ENCODE peak calls at places on chromosome 6, in six cellular contexts. L, B, R, W, C and D are unnamed samples.

GRCh38 chr6:15430181-15430580 is 184.3 kb downstream of the JARID2 start:
- DNase-seq in R (no peak), W (no peak), L (no peak), C (no peak), B (no peak), D (peak)

GRCh38 chr6:32317532-32317931 is 54.2 kb downstream of the TSBP1 start:
- DNase-seq in R (no peak), L (no peak), C (no peak), B (no peak), W (no peak), D (no peak)

GRCh38 chr6:111356551-111356950 is 126.5 kb downstream of the REV3L start:
- DNase-seq in R (no peak), B (peak), L (no peak), C (no peak), W (no peak), D (no peak)

GRCh38 chr6:129208415-129209034 is 325.6 kb downstream of the LAMA2 start:
- DNase-seq in L (no peak), C (no peak), B (no peak), R (no peak), W (no peak), D (no peak)

GRCh38 chr6:143901885-143902708 is 37.8 kb downstream of the ZC2HC1B start:
- DNase-seq in L (peak), B (no peak), R (no peak), W (no peak), C (peak), D (peak)

GRCh38 chr6:100470721-100471120 is 6.0 kb upstream of the SIM1 start:
- DNase-seq in R (no peak), B (no peak), L (no peak), C (no peak), W (no peak), D (peak)

GRCh38 chr6:136092897-136093296 is 157.2 kb downstream of the MTFR2 start:
- DNase-seq in L (no peak), R (no peak), W (no peak), C (no peak), B (no peak), D (no peak)

GRCh38 chr6:86859513-86859912 is 77.8 kb upstream of the HTR1E start:
- DNase-seq in B (no peak), C (no peak), R (no peak), L (no peak), W (no peak), D (no peak)

GRCh38 chr6:131183427-131184095 is 48.3 kb downstream of the AKAP7 start:
- DNase-seq in C (no peak), W (no peak), R (no peak), B (no peak), L (no peak), D (no peak)

GRCh38 chr6:4192627-4193026 is 57.3 kb upstream of the ECI2 start:
- DNase-seq in R (no peak), L (no peak), C (no peak), B (no peak), W (no peak), D (no peak)

GRCh38 chr6:72952808-72953630 is 272.3 kb downstream of the KHDC1L start:
- DNase-seq in C (peak), W (no peak), R (no peak), L (no peak), B (no peak), D (peak)

GRCh38 chr6:80520195-80520594 is 413.7 kb downstream of the BCKDHB start:
- DNase-seq in C (peak), R (no peak), B (no peak), L (no peak), W (no peak), D (peak)

GRCh38 chr6:150745896-150746295 is 119.6 kb upstream of the MTHFD1L start:
- DNase-seq in C (no peak), L (no peak), R (no peak), W (no peak), B (no peak), D (no peak)

GRCh38 chr6:159109391-159109790 is 59.8 kb upstream of the FNDC1 start:
- DNase-seq in L (no peak), R (no peak), B (no peak), W (no peak), C (no peak), D (no peak)

GRCh38 chr6:111764238-111765182 is 108.7 kb downstream of the FYN start:
- DNase-seq in W (peak), R (no peak), C (no peak), L (no peak), B (no peak), D (no peak)

GRCh38 chr6:133983099-133983939 is 30.3 kb downstream of the TBPL1 start:
- DNase-seq in R (no peak), L (no peak), W (peak), B (peak), C (peak), D (no peak)

GRCh38 chr6:140225587-140226438 is 851.4 kb upstream of the CITED2 start:
- DNase-seq in W (no peak), R (no peak), B (no peak), L (no peak), C (no peak), D (peak)

GRCh38 chr6:118649918-118650499 is 1.4 kb downstream of the CEP85L start:
- DNase-seq in C (peak), L (no peak), W (no peak), R (no peak), B (no peak), D (peak)

GRCh38 chr6:164753517-164753916 is 555.9 kb downstream of the C6orf118 start:
- DNase-seq in C (no peak), W (no peak), R (no peak), B (no peak), L (no peak), D (peak)

GRCh38 chr6:44664716-44665115 is 277.2 kb downstream of the CDC5L start:
- DNase-seq in W (no peak), L (no peak), C (no peak), B (no peak), R (peak), D (peak)

GRCh38 chr6:53410508-53411258 is 61.9 kb upstream of the ELOVL5 start:
- DNase-seq in R (peak), B (peak), W (no peak), L (peak), C (peak), D (peak)

GRCh38 chr6:85483041-85483700 is 33.3 kb downstream of the NT5E start:
- DNase-seq in R (peak), L (peak), W (peak), C (peak), B (peak), D (peak)

GRCh38 chr6:121917263-121917829 is 481.9 kb downstream of the GJA1 start:
- DNase-seq in L (no peak), B (no peak), R (no peak), W (no peak), C (no peak), D (no peak)

GRCh38 chr6:39824030-39824926 is 32.1 kb downstream of the DAAM2 start:
- DNase-seq in C (no peak), L (no peak), B (no peak), R (peak), W (no peak), D (no peak)

GRCh38 chr6:36210886-36211595 is 14.5 kb downstream of the BRPF3 start:
- DNase-seq in B (no peak), W (no peak), L (no peak), R (no peak), C (no peak), D (no peak)

GRCh38 chr6:25834950-25835349 is 3.1 kb upstream of the SLC17A1 start:
- DNase-seq in C (no peak), R (no peak), W (no peak), B (no peak), L (no peak), D (no peak)

GRCh38 chr6:99066041-99066440 is 118.3 kb upstream of the FBXL4 start:
- DNase-seq in C (no peak), L (no peak), R (no peak), B (no peak), W (no peak), D (no peak)

GRCh38 chr6:99458319-99458718 is 33.2 kb upstream of the PNISR start:
- DNase-seq in W (peak), L (peak), B (peak), C (no peak), R (no peak), D (peak)

GRCh38 chr6:34865107-34865506 is 22.7 kb downstream of the TAF11 start:
- DNase-seq in B (no peak), C (no peak), W (no peak), L (no peak), R (peak), D (no peak)

GRCh38 chr6:7262746-7263335 is 50.2 kb downstream of the SSR1 start:
- DNase-seq in C (peak), W (no peak), R (no peak), B (no peak), L (no peak), D (no peak)

GRCh38 chr6:53825514-53826321 is 30.9 kb downstream of the LRRC1 start:
- DNase-seq in B (no peak), W (no peak), R (no peak), C (no peak), L (no peak), D (peak)

GRCh38 chr6:97630592-97630991 is 347.6 kb upstream of the MMS22L start:
- DNase-seq in W (no peak), C (no peak), R (no peak), L (no peak), B (no peak), D (peak)

GRCh38 chr6:44219053-44219814 is 2.5 kb downstream of the MYMX start:
- DNase-seq in C (peak), L (peak), B (peak), W (peak), R (peak), D (peak)

GRCh38 chr6:125931733-125932450 is 24.7 kb upstream of the HINT3 start:
- DNase-seq in L (no peak), R (no peak), C (no peak), B (no peak), W (no peak), D (no peak)

GRCh38 chr6:149897015-149897697 is 757 bp downstream of the RAET1E start:
- DNase-seq in R (no peak), W (no peak), C (peak), L (no peak), B (no peak), D (peak)

GRCh38 chr6:5223309-5223708 is 37.4 kb downstream of the LYRM4 start:
- DNase-seq in C (no peak), L (no peak), B (no peak), W (no peak), R (no peak), D (no peak)

GRCh38 chr6:166542580-166542912 is 43.9 kb downstream of the RAMACL start:
- DNase-seq in W (peak), B (no peak), L (no peak), C (no peak), R (no peak), D (no peak)

GRCh38 chr6:166543603-166544293 is 42.7 kb downstream of the RAMACL start:
- DNase-seq in B (no peak), W (no peak), L (no peak), C (no peak), R (no peak), D (no peak)

GRCh38 chr6:166540631-166541331 is 45.7 kb downstream of the RAMACL start:
- DNase-seq in C (peak), W (no peak), L (no peak), B (no peak), R (no peak), D (peak)

GRCh38 chr6:166541366-166541765 is 45.1 kb downstream of the RAMACL start:
- DNase-seq in L (no peak), R (no peak), W (no peak), C (no peak), B (no peak), D (no peak)

GRCh38 chr6:166541876-166542579 is 44.5 kb downstream of the RAMACL start:
- DNase-seq in B (no peak), W (no peak), L (no peak), R (peak), C (no peak), D (no peak)
- H3K4me3 ChIP-seq in B (no peak), W (no peak), L (no peak), R (no peak), C (peak), D (no peak)

DNA sequence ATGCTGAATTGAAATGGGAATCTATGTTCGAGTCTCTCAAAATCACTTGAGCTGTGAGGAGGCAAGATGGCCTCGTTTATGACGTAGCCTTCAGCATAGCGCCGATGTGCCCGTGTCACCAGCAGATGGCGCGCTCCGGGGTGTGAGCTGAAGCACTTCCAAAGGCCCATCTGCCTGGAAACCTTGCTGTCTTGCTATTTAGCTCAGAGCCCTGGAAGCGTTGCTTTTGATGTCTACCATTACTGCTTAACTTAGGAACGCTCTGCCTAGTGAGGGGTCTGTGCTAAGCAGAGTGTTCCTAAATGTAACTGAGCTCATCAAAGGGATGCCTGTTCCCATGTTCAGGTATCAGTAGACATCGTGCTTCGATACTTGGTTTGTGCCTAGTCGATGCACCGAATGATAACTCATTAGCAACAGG is 67.7 kb downstream of the SYCP2L start:
- DNase-seq in L (peak), W (peak), R (peak), C (no peak), B (peak), D (peak)
- H2AFZ ChIP-seq in L (peak), W (peak), R (no peak), C (peak), B (peak), D (no peak)

DNA sequence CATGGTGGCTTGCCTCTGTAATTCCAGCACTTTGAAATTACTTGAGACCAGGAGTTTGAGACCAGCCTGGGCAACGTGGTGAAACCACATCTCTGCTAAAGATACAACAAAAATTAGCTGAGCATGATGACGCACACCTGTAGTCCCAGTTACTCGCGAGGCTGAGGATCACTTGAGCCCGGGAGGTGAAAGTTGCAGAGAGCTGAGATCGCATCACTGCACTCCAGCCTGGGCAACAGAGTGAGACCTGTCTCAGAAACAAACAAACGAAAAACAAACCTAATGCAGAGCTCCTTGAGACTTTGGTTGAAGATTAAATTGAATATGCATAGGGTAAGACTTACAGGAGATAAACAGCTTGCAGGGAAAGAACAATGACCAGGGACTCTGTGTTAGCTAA is 80.8 kb downstream of the SCAF8 start:
- DNase-seq in B (no peak), C (no peak), W (no peak), R (no peak), L (no peak), D (no peak)
- H3K4me3 ChIP-seq in B (no peak), C (no peak), W (no peak), R (no peak), L (no peak), D (no peak)

DNA sequence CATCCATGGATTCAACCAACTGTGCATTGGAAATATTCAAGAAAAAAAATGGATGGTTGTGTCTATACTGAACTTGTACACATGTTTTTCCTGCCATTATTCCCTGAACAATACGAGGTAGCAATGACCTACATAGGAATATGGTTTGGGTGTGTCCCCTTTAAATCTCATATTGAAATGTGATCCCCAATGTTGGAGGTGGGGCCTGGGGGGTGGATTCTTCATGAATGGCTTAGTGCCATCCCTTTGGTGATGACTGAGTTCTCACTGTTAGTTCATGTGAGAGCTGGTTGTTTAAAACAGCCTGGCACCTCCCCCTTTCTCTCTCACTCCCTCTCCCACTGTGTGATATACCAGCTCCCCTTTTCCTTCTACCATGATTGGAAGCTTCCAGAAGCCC is 139.8 kb upstream of the BACH2 start:
- DNase-seq in B (no peak), W (no peak), C (no peak), R (no peak), L (no peak), D (no peak)
- H2AFZ ChIP-seq in B (no peak), W (no peak), C (no peak), R (no peak), L (no peak), D (no peak)

GRCh38 chr6:46948699-46949098 is 27.0 kb upstream of the ADGRF5 start:
- DNase-seq in C (no peak), R (no peak), W (peak), L (no peak), B (no peak), D (no peak)

GRCh38 chr6:46956409-46956808 is 34.7 kb upstream of the ADGRF5 start:
- DNase-seq in B (no peak), C (no peak), R (no peak), W (no peak), L (no peak), D (no peak)

GRCh38 chr6:46949662-46950280 is 28.0 kb upstream of the ADGRF5 start:
- DNase-seq in C (no peak), L (no peak), W (no peak), R (no peak), B (no peak), D (no peak)

GRCh38 chr6:46954819-46955520 is 33.2 kb upstream of the ADGRF5 start:
- DNase-seq in C (no peak), W (no peak), L (no peak), R (no peak), B (no peak), D (no peak)

DNA sequence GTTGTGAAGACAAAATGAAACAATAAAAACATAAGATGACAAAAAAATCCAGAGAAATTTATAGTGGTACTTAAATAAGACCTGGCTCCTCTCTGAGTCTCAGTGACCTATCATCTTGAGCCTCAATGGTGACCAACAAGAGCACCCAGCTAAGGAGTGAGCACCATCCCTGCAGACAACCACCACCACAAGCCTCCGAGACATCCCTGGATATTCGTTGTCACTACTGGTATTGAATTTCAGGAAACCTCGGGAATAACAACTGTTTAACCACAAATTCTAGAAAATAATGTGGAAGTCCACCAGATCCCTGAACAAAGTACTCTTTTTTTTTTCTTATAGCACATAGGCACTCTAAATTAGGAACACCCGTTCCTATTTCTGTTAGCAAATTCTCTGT is 32.2 kb upstream of the ADGRF5 start:
- DNase-seq in W (no peak), B (no peak), R (no peak), L (no peak), C (no peak), D (no peak)
- H3K4me3 ChIP-seq in W (no peak), B (no peak), R (no peak), L (no peak), C (no peak), D (no peak)

DNA sequence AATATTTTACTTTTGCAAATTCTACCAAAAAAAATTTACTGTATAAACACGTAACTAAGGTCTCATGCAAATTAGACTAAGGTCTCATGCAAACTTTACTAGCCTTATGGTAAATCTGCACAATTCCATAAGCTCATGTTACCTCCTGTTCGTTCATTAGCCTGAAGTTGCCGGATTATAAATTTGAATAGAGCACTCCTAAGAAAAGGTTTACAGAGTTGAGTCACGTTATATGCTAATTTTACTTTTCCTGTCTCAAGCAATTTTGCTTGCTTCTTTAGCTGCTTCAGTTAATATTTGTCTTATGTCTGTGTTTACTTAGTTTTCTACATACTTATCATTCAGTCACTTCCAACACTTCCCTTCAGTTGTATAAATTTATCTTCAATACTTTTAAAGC is 1434.0 kb upstream of the EYS start:
- DNase-seq in B (no peak), R (no peak), W (no peak), C (no peak), L (no peak), D (no peak)
- H2AFZ ChIP-seq in B (no peak), R (peak), W (no peak), C (no peak), L (no peak), D (no peak)

GRCh38 chr6:56450882-56451739 is 191.6 kb downstream of the DST start:
- DNase-seq in W (no peak), L (no peak), B (peak), R (no peak), C (no peak), D (peak)
- H3K4me3 ChIP-seq in W (no peak), L (no peak), B (no peak), R (no peak), C (no peak), D (no peak)